ENCODE peak calls at places on chromosomes 3 and 15, in ten cellular contexts. K is ovary; L is ascending aorta; D is heart left ventricle; I is WERI-Rb-1; W is IMR-90; H is AG04450; V is PC-9; A is astrocyte; T is CD8-positive, alpha-beta memory T cell. Q is an unnamed sample.

GRCh38 chr3:14630404-14631100 is 21.0 kb upstream of the CCDC174 start:
- DNase-seq in A (no peak), V (no peak), W (no peak), H (no peak), T (no peak), K (no peak), L (no peak), D (no peak), I (no peak), Q (no peak)

GRCh38 chr3:13015286-13016082 is 57.7 kb downstream of the IQSEC1 start:
- DNase-seq in W (no peak), V (peak), K (no peak), D (peak), A (no peak), T (peak), I (no peak), H (no peak), L (peak), Q (peak)

GRCh38 chr3:50237133-50237651 is 1.2 kb downstream of the GNAI2 start:
- DNase-seq in I (peak), T (no peak), D (peak), L (no peak), W (no peak), V (peak), K (no peak), H (no peak), A (no peak), Q (peak)

GRCh38 chr15:97836003-97836402 is 124.5 kb upstream of the ARRDC4 start:
- DNase-seq in W (no peak), V (no peak), K (no peak), T (no peak), I (no peak), L (no peak), D (no peak), H (no peak), A (no peak), Q (no peak)

GRCh38 chr15:47332481-47332880 is 384.8 kb upstream of the SEMA6D start:
- DNase-seq in W (peak), K (no peak), H (peak), V (no peak), T (no peak), L (no peak), D (no peak), I (peak), A (peak), Q (no peak)

GRCh38 chr3:69994934-69995333 is 4.6 kb upstream of the SAMMSON start:
- DNase-seq in T (no peak), L (no peak), K (no peak), V (no peak), H (no peak), W (no peak), I (no peak), A (no peak), D (no peak), Q (no peak)

GRCh38 chr3:171135536-171135935 is 109.0 kb upstream of the SLC2A2 start:
- DNase-seq in K (no peak), T (no peak), D (no peak), V (no peak), I (no peak), H (no peak), W (peak), L (no peak), A (peak), Q (no peak)

GRCh38 chr3:192022412-192022811 is 561.4 kb downstream of the PYDC2 start:
- DNase-seq in A (peak), T (no peak), D (no peak), V (no peak), H (no peak), L (no peak), I (no peak), K (no peak), W (no peak), Q (no peak)

GRCh38 chr15:91253605-91254004 is 153.5 kb downstream of the SV2B start:
- DNase-seq in K (no peak), W (no peak), H (no peak), V (no peak), D (no peak), T (no peak), L (no peak), A (no peak), I (no peak), Q (no peak)

GRCh38 chr3:39849992-39850706 is 40.7 kb downstream of the MYRIP start:
- DNase-seq in L (no peak), T (no peak), H (no peak), A (no peak), D (no peak), I (no peak), K (no peak), W (no peak), V (no peak), Q (no peak)

GRCh38 chr15:62920569-62921502 is 121.7 kb upstream of the TPM1 start:
- DNase-seq in W (peak), K (no peak), T (no peak), H (no peak), V (no peak), D (peak), A (peak), L (no peak), I (no peak), Q (no peak)

GRCh38 chr3:9933561-9934234 is at the start of gene CRELD1:
- DNase-seq in H (peak), L (peak), D (peak), A (peak), I (peak), T (peak), W (peak), K (peak), V (peak), Q (peak)

GRCh38 chr3:128426128-128426921 is 40.4 kb downstream of the DNAJB8 start:
- DNase-seq in V (peak), K (peak), D (peak), L (no peak), I (peak), A (no peak), W (no peak), H (no peak), T (peak), Q (no peak)

GRCh38 chr3:129310111-129310601 is 31.5 kb downstream of the HMCES start:
- DNase-seq in V (peak), H (no peak), K (no peak), T (no peak), W (no peak), A (no peak), I (no peak), D (no peak), L (no peak), Q (no peak)

GRCh38 chr3:133573054-133573628 is 345 bp upstream of the CDV3 start:
- DNase-seq in A (peak), K (peak), L (peak), T (peak), I (peak), D (peak), W (peak), H (peak), V (peak), Q (peak)

GRCh38 chr3:20646425-20646824 is 460.4 kb upstream of the SGO1 start:
- DNase-seq in I (no peak), T (no peak), K (no peak), V (no peak), A (no peak), L (no peak), W (no peak), H (no peak), D (no peak), Q (no peak)

GRCh38 chr3:20648921-20649381 is 462.9 kb upstream of the SGO1 start:
- DNase-seq in W (peak), D (no peak), H (no peak), I (no peak), L (no peak), T (no peak), V (no peak), K (no peak), A (peak), Q (no peak)

GRCh38 chr3:20648294-20648693 is 462.3 kb upstream of the SGO1 start:
- DNase-seq in K (no peak), D (no peak), H (peak), T (no peak), A (peak), I (no peak), L (no peak), W (peak), V (no peak), Q (no peak)

GRCh38 chr3:20645340-20645739 is 459.3 kb upstream of the SGO1 start:
- DNase-seq in I (no peak), H (no peak), A (no peak), D (no peak), L (no peak), T (no peak), K (no peak), W (peak), V (no peak), Q (no peak)
- H3K27ac ChIP-seq in I (no peak), H (no peak), A (no peak), D (no peak), L (no peak), T (no peak), K (no peak), W (no peak), V (no peak), Q (no peak)

GRCh38 chr15:99210334-99210733 is 39.0 kb downstream of the TTC23 start:
- DNase-seq in T (no peak), V (no peak), W (no peak), D (peak), H (no peak), K (no peak), A (no peak), I (no peak), L (no peak), Q (no peak)
- H3K27ac ChIP-seq in T (no peak), V (no peak), W (no peak), D (no peak), H (no peak), K (no peak), A (no peak), I (no peak), L (no peak), Q (no peak)

GRCh38 chr3:43418601-43419272 is 132.4 kb downstream of the SNRK start:
- DNase-seq in D (peak), L (no peak), H (no peak), I (no peak), A (peak), T (no peak), V (no peak), W (peak), K (no peak), Q (no peak)
- H3K27ac ChIP-seq in D (peak), L (peak), H (peak), I (no peak), A (no peak), T (no peak), V (no peak), W (no peak), K (no peak), Q (no peak)

GRCh38 chr3:148758303-148758884 is 60.7 kb downstream of the AGTR1 start:
- DNase-seq in D (no peak), K (no peak), V (no peak), H (no peak), L (no peak), A (no peak), W (no peak), I (no peak), T (no peak), Q (no peak)
- H3K27ac ChIP-seq in D (no peak), K (no peak), V (no peak), H (no peak), L (no peak), A (no peak), W (no peak), I (no peak), T (no peak), Q (no peak)

GRCh38 chr3:65831733-65832425 is 206.8 kb downstream of the MAGI1 start:
- DNase-seq in H (peak), W (peak), A (peak), I (no peak), K (no peak), L (no peak), T (no peak), V (no peak), D (no peak), Q (no peak)
- H3K27ac ChIP-seq in H (no peak), W (no peak), A (no peak), I (no peak), K (no peak), L (no peak), T (no peak), V (no peak), D (no peak), Q (no peak)

DNA sequence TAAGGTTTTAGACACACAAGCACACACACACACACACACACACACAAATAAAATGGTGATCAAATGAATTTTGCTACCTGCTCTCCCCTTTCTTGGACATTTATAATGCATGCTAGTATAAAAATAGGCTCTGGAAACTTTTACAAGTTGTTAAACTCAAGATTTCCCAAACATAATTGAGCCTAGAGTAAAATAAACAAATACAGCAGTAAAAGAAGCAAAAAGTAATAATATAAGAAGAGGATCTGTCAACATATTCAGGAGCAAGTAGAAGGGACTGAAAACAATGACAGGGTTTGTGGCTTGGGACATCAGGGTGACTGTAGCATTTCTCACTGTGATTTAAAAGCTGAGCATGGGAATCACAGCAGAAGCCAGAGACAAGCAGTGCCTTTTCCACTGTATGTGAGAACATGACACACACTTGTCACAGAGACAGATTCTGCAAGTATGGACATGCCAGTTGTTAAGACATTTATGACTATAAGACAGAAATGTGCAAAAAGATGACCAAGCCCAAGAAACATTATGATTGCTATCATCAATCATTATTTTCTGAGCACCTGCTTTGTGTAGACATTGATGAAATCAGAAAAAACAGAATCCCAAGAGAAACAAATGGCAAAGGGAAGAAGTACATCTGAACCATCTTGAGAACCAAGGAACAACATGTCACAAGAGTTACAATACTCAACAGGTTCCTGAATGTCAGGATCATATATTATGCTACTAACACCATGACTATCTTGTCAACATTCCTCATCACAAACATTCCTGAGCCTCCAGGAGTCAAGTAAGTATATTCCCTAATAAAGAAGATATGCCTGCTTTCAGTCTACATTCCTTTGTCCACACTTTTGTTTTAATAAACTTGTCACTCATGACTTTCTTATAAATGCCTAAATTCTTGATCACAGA is 7.1 kb downstream of the THRB start:
- DNase-seq in L (no peak), V (no peak), K (no peak), A (no peak), W (no peak), D (no peak), T (no peak), I (no peak), H (no peak), Q (no peak)
- H3K27ac ChIP-seq in L (peak), V (no peak), K (no peak), A (no peak), W (no peak), D (no peak), T (no peak), I (no peak), H (no peak), Q (no peak)

GRCh38 chr3:185657211-185657610 is 71.1 kb downstream of the SENP2 start:
- DNase-seq in D (no peak), W (no peak), L (no peak), I (no peak), H (no peak), T (no peak), A (no peak), V (no peak), K (no peak), Q (no peak)
- H3K27ac ChIP-seq in D (peak), W (peak), L (peak), I (no peak), H (peak), T (no peak), A (peak), V (no peak), K (peak), Q (peak)

GRCh38 chr3:119352235-119352634 is 58.1 kb downstream of the ARHGAP31 start:
- DNase-seq in T (no peak), H (no peak), I (no peak), W (peak), L (no peak), K (no peak), V (no peak), D (no peak), A (peak), Q (no peak)
- H3K27ac ChIP-seq in T (no peak), H (peak), I (no peak), W (peak), L (no peak), K (peak), V (peak), D (peak), A (peak), Q (no peak)

Q was measured in Peyer's patch.